ENCODE peak calls at places on chromosomes 6 and 20, in four cellular contexts. V is K562, I is A549, J is HepG2. M is an unnamed sample. For H3K4me1, the result is how much of the 10 kb centered on the place peaks cover.

GRCh38 chr6:169092375-169092774 is 161.3 kb downstream of the THBS2 start:
- DNase-seq in J (no peak), V (no peak), I (no peak), M (no peak)

GRCh38 chr20:46786566-46786965 is 77.1 kb downstream of the SLC2A10 start:
- DNase-seq in J (no peak), I (no peak), V (no peak), M (no peak)

GRCh38 chr6:164078551-164079274 is 664.2 kb downstream of the QKI start:
- DNase-seq in V (no peak), I (no peak), J (no peak), M (no peak)

GRCh38 chr6:112269979-112270378 is 15.6 kb upstream of the LAMA4 start:
- DNase-seq in I (no peak), J (no peak), V (no peak), M (no peak)

GRCh38 chr6:44967481-44967880 is 360.6 kb upstream of the RUNX2 start:
- DNase-seq in J (no peak), I (no peak), V (no peak), M (no peak)

GRCh38 chr20:14114049-14114448 is 118.7 kb downstream of the MACROD2 start:
- DNase-seq in V (no peak), J (no peak), I (no peak), M (no peak)

GRCh38 chr6:7726416-7727149 is 684 bp downstream of the BMP6 start:
- DNase-seq in J (no peak), I (peak), V (no peak), M (no peak)

GRCh38 chr6:170088349-170088951 is 202.4 kb downstream of the DLL1 start:
- DNase-seq in V (no peak), I (no peak), J (no peak), M (no peak)

GRCh38 chr20:24365685-24366084 is 103.7 kb upstream of the SYNDIG1 start:
- DNase-seq in J (no peak), V (no peak), I (no peak), M (no peak)

GRCh38 chr20:58547527-58548475 is 32.6 kb upstream of the APCDD1L start:
- DNase-seq in V (no peak), I (no peak), J (no peak), M (no peak)

GRCh38 chr6:11143394-11144371 is 32.2 kb upstream of the ERVFRD-1 start:
- DNase-seq in I (peak), V (peak), J (peak), M (no peak)

GRCh38 chr20:52975024-52975732 is 3.0 kb downstream of the TSHZ2 start:
- DNase-seq in V (no peak), I (no peak), J (no peak), M (peak)

GRCh38 chr20:6595704-6596103 is 171.8 kb upstream of the BMP2 start:
- DNase-seq in I (no peak), V (no peak), J (no peak), M (no peak)

GRCh38 chr6:88860310-88860709 is 103.1 kb downstream of the RNGTT start:
- DNase-seq in I (no peak), V (no peak), J (no peak), M (no peak)

GRCh38 chr6:139474145-139475108 is 100.0 kb upstream of the CITED2 start:
- DNase-seq in J (no peak), V (peak), I (no peak), M (no peak)

GRCh38 chr6:34630040-34630439 is 66.5 kb downstream of the ILRUN start:
- DNase-seq in V (no peak), J (peak), I (peak), M (no peak)

GRCh38 chr6:127457444-127458064 is 1.6 kb downstream of the KIAA0408 start:
- DNase-seq in I (no peak), J (no peak), V (no peak), M (no peak)

GRCh38 chr6:34145161-34146020 is 496 bp downstream of the GRM4 start:
- DNase-seq in J (no peak), I (peak), V (no peak), M (no peak)

GRCh38 chr20:1491891-1492642 is 847 bp upstream of the SIRPB2 start:
- DNase-seq in V (no peak), J (no peak), I (no peak), M (no peak)

GRCh38 chr6:168837231-168837903 is 396.4 kb downstream of the SMOC2 start:
- DNase-seq in I (no peak), V (no peak), J (no peak), M (no peak)

GRCh38 chr6:54291738-54292137 is 16.5 kb upstream of the TINAG start:
- DNase-seq in V (no peak), J (no peak), I (no peak), M (peak)

GRCh38 chr6:72042088-72042487 is 155.7 kb downstream of the RIMS1 start:
- DNase-seq in V (no peak), I (no peak), J (no peak), M (no peak)

GRCh38 chr6:19368511-19368910 is 468.7 kb upstream of the ID4 start:
- DNase-seq in I (no peak), V (no peak), J (no peak), M (no peak)

GRCh38 chr20:22985212-22985611 is 49.9 kb upstream of the SSTR4 start:
- DNase-seq in I (no peak), V (no peak), J (no peak), M (no peak)

GRCh38 chr6:114281496-114281895 is 61.3 kb downstream of the HS3ST5 start:
- DNase-seq in I (no peak), J (no peak), V (no peak), M (no peak)

GRCh38 chr6:136547336-136547735 is 2.9 kb downstream of the MAP7 start:
- DNase-seq in J (no peak), I (peak), V (no peak), M (no peak)

GRCh38 chr6:156877126-156877863 is 100.1 kb downstream of the ARID1B start:
- DNase-seq in J (no peak), I (no peak), V (no peak), M (no peak)

GRCh38 chr6:156878688-156879087 is 101.5 kb downstream of the ARID1B start:
- DNase-seq in I (no peak), V (no peak), J (no peak), M (no peak)

GRCh38 chr6:156875062-156875461 is 97.9 kb downstream of the ARID1B start:
- DNase-seq in V (no peak), J (no peak), I (no peak), M (no peak)

GRCh38 chr6:156873654-156874380 is 96.6 kb downstream of the ARID1B start:
- DNase-seq in I (no peak), J (no peak), V (no peak), M (no peak)

GRCh38 chr6:156876302-156876701 is 99.1 kb downstream of the ARID1B start:
- DNase-seq in V (peak), I (no peak), J (no peak), M (no peak)
- H3K4me1 ChIP-seq in V (under half), I (under half), J (under half), M (under half)

GRCh38 chr20:64050261-64051032 is 1.0 kb upstream of the SOX18 start:
- DNase-seq in V (peak), I (no peak), J (peak), M (no peak)
- TF ChIP-seq KDM1A in V (no peak), I (no peak), J (no peak), M (no peak)

GRCh38 chr6:149060300-149060984 is 257.1 kb upstream of the TAB2 start:
- DNase-seq in I (no peak), J (peak), V (no peak), M (peak)
- TF ChIP-seq POLR2AphosphoS2 in I (no peak), J (no peak), V (no peak), M (no peak)

DNA sequence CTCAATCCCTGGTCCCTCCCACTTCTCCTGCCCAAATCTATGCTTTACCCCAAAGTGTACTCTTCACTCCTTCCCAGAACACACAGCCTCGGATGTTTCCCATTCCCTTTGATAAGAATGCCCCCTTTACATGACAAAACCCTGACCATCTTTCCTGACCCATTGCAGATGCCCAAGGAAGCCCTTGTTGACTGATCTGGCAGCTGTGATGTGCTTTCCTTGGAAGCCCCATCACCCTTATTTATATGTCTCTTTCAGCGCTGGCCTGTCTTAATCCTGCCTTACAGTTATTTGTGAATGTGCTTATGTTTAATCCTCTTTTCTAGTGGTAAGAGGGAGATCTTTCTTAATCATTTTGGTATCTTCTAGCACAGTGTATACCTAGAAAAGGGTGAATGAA is 523.1 kb downstream of the CD83 start:
- DNase-seq in J (no peak), I (no peak), V (no peak), M (no peak)
- H3K4me1 ChIP-seq in J (under half), I (under half), V (under half), M (under half)